ENCODE peak calls at places on chromosomes 13 and 19, in ten cellular contexts. One of them, this sample, is unnamed. For H3K4me1, the result is how much of the 10 kb centered on the place peaks cover.

GRCh38 chr19:17205237-17206140 is 9.7 kb upstream of the USE1 start:
- DNase-seq in BE2C: peak
- DNase-seq in heart right ventricle: peak
- DNase-seq in OCI-LY7: peak
- DNase-seq in left ventricle myocardium inferior: peak
- DNase-seq in adrenal gland: peak
- DNase-seq in lung: peak
- DNase-seq in aorta: no peak
- DNase-seq in psoas muscle: peak
- DNase-seq in CD8-positive, alpha-beta memory T cell: peak
- DNase-seq in this sample: peak

GRCh38 chr19:48635966-48636858 is 967 bp downstream of the DBP start:
- DNase-seq in aorta: no peak
- DNase-seq in left ventricle myocardium inferior: no peak
- DNase-seq in OCI-LY7: no peak
- DNase-seq in BE2C: no peak
- DNase-seq in heart right ventricle: peak
- DNase-seq in adrenal gland: peak
- DNase-seq in psoas muscle: peak
- DNase-seq in CD8-positive, alpha-beta memory T cell: no peak
- DNase-seq in lung: no peak
- DNase-seq in this sample: no peak

GRCh38 chr19:54115071-54116063 is at the start of the genes PRPF31 and TFPT:
- DNase-seq in CD8-positive, alpha-beta memory T cell: peak
- DNase-seq in BE2C: peak
- DNase-seq in left ventricle myocardium inferior: peak
- DNase-seq in adrenal gland: peak
- DNase-seq in lung: peak
- DNase-seq in aorta: peak
- DNase-seq in OCI-LY7: peak
- DNase-seq in heart right ventricle: peak
- DNase-seq in psoas muscle: peak
- DNase-seq in this sample: peak

GRCh38 chr13:40492511-40492910 is 173.9 kb downstream of the FOXO1 start:
- DNase-seq in lung: no peak
- DNase-seq in aorta: no peak
- DNase-seq in heart right ventricle: peak
- DNase-seq in CD8-positive, alpha-beta memory T cell: no peak
- DNase-seq in psoas muscle: no peak
- DNase-seq in adrenal gland: no peak
- DNase-seq in BE2C: no peak
- DNase-seq in left ventricle myocardium inferior: peak
- DNase-seq in OCI-LY7: no peak
- DNase-seq in this sample: no peak

GRCh38 chr13:33263484-33263883 is 22.1 kb downstream of the STARD13 start:
- DNase-seq in left ventricle myocardium inferior: no peak
- DNase-seq in psoas muscle: no peak
- DNase-seq in aorta: no peak
- DNase-seq in lung: no peak
- DNase-seq in OCI-LY7: no peak
- DNase-seq in BE2C: no peak
- DNase-seq in heart right ventricle: no peak
- DNase-seq in adrenal gland: no peak
- DNase-seq in CD8-positive, alpha-beta memory T cell: no peak
- DNase-seq in this sample: no peak

GRCh38 chr13:111174377-111174776 is 59.3 kb downstream of the ARHGEF7 start:
- DNase-seq in lung: no peak
- DNase-seq in CD8-positive, alpha-beta memory T cell: no peak
- DNase-seq in psoas muscle: no peak
- DNase-seq in OCI-LY7: no peak
- DNase-seq in BE2C: no peak
- DNase-seq in aorta: no peak
- DNase-seq in heart right ventricle: no peak
- DNase-seq in left ventricle myocardium inferior: no peak
- DNase-seq in adrenal gland: no peak
- DNase-seq in this sample: no peak

GRCh38 chr19:6693056-6693471 is 23.1 kb upstream of the TNFSF14 start:
- DNase-seq in aorta: peak
- DNase-seq in psoas muscle: no peak
- DNase-seq in adrenal gland: no peak
- DNase-seq in left ventricle myocardium inferior: no peak
- DNase-seq in lung: no peak
- DNase-seq in OCI-LY7: no peak
- DNase-seq in CD8-positive, alpha-beta memory T cell: no peak
- DNase-seq in BE2C: no peak
- DNase-seq in heart right ventricle: no peak
- DNase-seq in this sample: no peak

GRCh38 chr13:98222816-98223215 is 45.7 kb upstream of the RNF113B start:
- DNase-seq in BE2C: no peak
- DNase-seq in lung: no peak
- DNase-seq in heart right ventricle: no peak
- DNase-seq in OCI-LY7: no peak
- DNase-seq in aorta: no peak
- DNase-seq in psoas muscle: no peak
- DNase-seq in adrenal gland: no peak
- DNase-seq in CD8-positive, alpha-beta memory T cell: no peak
- DNase-seq in left ventricle myocardium inferior: no peak
- DNase-seq in this sample: no peak

GRCh38 chr19:53101518-53101917 is 1.7 kb downstream of the ZNF160 start:
- DNase-seq in BE2C: no peak
- DNase-seq in aorta: no peak
- DNase-seq in CD8-positive, alpha-beta memory T cell: no peak
- DNase-seq in left ventricle myocardium inferior: no peak
- DNase-seq in adrenal gland: no peak
- DNase-seq in psoas muscle: no peak
- DNase-seq in heart right ventricle: no peak
- DNase-seq in lung: no peak
- DNase-seq in OCI-LY7: peak
- DNase-seq in this sample: no peak

GRCh38 chr13:64332048-64332447 is 2898.1 kb downstream of the PCDH9 start:
- DNase-seq in CD8-positive, alpha-beta memory T cell: no peak
- DNase-seq in left ventricle myocardium inferior: no peak
- DNase-seq in heart right ventricle: no peak
- DNase-seq in BE2C: peak
- DNase-seq in lung: no peak
- DNase-seq in aorta: no peak
- DNase-seq in psoas muscle: no peak
- DNase-seq in adrenal gland: no peak
- DNase-seq in OCI-LY7: no peak
- DNase-seq in this sample: no peak

GRCh38 chr13:32538234-32538620 is 368 bp downstream of the N4BP2L2 start:
- DNase-seq in lung: peak
- DNase-seq in heart right ventricle: peak
- DNase-seq in BE2C: no peak
- DNase-seq in aorta: peak
- DNase-seq in adrenal gland: peak
- DNase-seq in psoas muscle: peak
- DNase-seq in left ventricle myocardium inferior: peak
- DNase-seq in OCI-LY7: no peak
- DNase-seq in CD8-positive, alpha-beta memory T cell: no peak
- DNase-seq in this sample: no peak

GRCh38 chr19:58474291-58474996 is 1.7 kb upstream of the ZNF446 start:
- DNase-seq in BE2C: no peak
- DNase-seq in heart right ventricle: no peak
- DNase-seq in lung: no peak
- DNase-seq in left ventricle myocardium inferior: no peak
- DNase-seq in OCI-LY7: no peak
- DNase-seq in psoas muscle: no peak
- DNase-seq in CD8-positive, alpha-beta memory T cell: no peak
- DNase-seq in adrenal gland: no peak
- DNase-seq in aorta: no peak
- DNase-seq in this sample: no peak

GRCh38 chr19:52566121-52566520 is 4.0 kb upstream of the ZNF701 start:
- DNase-seq in heart right ventricle: no peak
- DNase-seq in BE2C: no peak
- DNase-seq in OCI-LY7: no peak
- DNase-seq in psoas muscle: no peak
- DNase-seq in CD8-positive, alpha-beta memory T cell: no peak
- DNase-seq in lung: no peak
- DNase-seq in adrenal gland: no peak
- DNase-seq in left ventricle myocardium inferior: no peak
- DNase-seq in aorta: no peak
- DNase-seq in this sample: no peak

GRCh38 chr13:101785858-101786257 is 333.4 kb downstream of the ITGBL1 start:
- DNase-seq in left ventricle myocardium inferior: peak
- DNase-seq in adrenal gland: peak
- DNase-seq in aorta: no peak
- DNase-seq in lung: no peak
- DNase-seq in BE2C: peak
- DNase-seq in psoas muscle: no peak
- DNase-seq in CD8-positive, alpha-beta memory T cell: no peak
- DNase-seq in heart right ventricle: peak
- DNase-seq in OCI-LY7: peak
- DNase-seq in this sample: no peak

GRCh38 chr19:14366529-14366928 is 14.7 kb upstream of the ADGRE5 start:
- DNase-seq in BE2C: peak
- DNase-seq in lung: peak
- DNase-seq in OCI-LY7: peak
- DNase-seq in aorta: peak
- DNase-seq in psoas muscle: peak
- DNase-seq in CD8-positive, alpha-beta memory T cell: peak
- DNase-seq in adrenal gland: no peak
- DNase-seq in left ventricle myocardium inferior: peak
- DNase-seq in heart right ventricle: peak
- DNase-seq in this sample: peak
- H3K4me1 ChIP-seq in BE2C: under half
- H3K4me1 ChIP-seq in lung: under half
- H3K4me1 ChIP-seq in OCI-LY7: half or more
- H3K4me1 ChIP-seq in aorta: under half
- H3K4me1 ChIP-seq in psoas muscle: under half
- H3K4me1 ChIP-seq in CD8-positive, alpha-beta memory T cell: half or more
- H3K4me1 ChIP-seq in adrenal gland: under half
- H3K4me1 ChIP-seq in left ventricle myocardium inferior: under half
- H3K4me1 ChIP-seq in heart right ventricle: under half
- H3K4me1 ChIP-seq in this sample: half or more

DNA sequence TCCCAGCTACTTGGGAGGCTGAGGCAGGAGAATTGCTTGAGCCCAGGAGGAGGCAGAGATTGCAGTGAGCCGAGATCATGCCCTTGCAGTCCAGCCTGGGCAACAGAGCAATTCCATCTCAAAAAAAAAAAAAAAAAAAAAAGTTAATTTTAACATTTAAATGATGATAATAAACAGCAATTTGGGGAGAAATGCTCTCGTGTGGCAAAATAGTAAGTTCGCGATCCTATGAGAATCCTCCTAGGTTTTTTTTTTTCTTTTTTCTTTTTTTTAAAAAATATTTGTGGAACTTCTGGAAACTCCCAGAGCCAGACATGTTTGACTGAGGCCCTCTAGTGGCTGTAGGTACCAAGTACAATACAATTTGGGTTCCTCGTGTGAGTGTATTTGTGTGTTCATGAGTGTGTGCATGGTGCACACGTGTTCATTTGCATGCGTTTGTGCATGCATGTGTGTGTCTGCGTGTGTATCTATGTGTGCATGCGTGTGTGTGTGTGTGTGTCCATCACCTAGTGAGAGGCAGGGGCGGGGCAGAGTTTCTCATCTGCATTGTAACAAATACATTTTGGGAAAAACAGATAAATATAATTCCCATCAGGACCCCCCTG is 31.2 kb downstream of the TMPRSS9 start:
- DNase-seq in OCI-LY7: peak
- DNase-seq in left ventricle myocardium inferior: no peak
- DNase-seq in heart right ventricle: peak
- DNase-seq in aorta: no peak
- DNase-seq in adrenal gland: peak
- DNase-seq in BE2C: no peak
- DNase-seq in lung: no peak
- DNase-seq in CD8-positive, alpha-beta memory T cell: no peak
- DNase-seq in psoas muscle: no peak
- DNase-seq in this sample: peak
- H3K4me1 ChIP-seq in OCI-LY7: under half
- H3K4me1 ChIP-seq in left ventricle myocardium inferior: under half
- H3K4me1 ChIP-seq in heart right ventricle: under half
- H3K4me1 ChIP-seq in aorta: under half
- H3K4me1 ChIP-seq in adrenal gland: under half
- H3K4me1 ChIP-seq in BE2C: under half
- H3K4me1 ChIP-seq in lung: under half
- H3K4me1 ChIP-seq in CD8-positive, alpha-beta memory T cell: under half
- H3K4me1 ChIP-seq in psoas muscle: under half
- H3K4me1 ChIP-seq in this sample: under half

DNA sequence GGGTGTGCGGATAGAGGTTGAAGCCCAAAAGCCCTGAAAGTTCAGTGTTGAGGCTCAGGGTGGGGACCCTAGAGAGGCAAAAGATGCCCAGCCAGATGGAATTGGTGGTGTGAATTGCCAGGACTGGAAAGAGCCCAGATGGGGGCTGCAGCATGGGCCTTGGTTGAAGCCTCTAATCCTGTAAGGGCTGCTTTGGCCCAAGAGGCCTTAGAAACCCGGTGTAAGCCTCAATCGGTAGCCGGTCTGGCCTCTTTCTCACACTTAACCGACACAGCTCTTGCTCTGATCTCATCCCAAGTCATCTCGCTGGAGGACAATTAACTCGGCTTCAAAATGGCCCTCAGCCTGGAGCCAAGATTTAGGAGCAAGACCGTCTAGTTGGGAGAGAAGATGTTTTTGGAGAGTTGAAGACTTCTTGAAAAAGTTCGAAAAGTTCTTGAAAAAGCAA is 2.0 kb downstream of the TPM4 start:
- DNase-seq in psoas muscle: no peak
- DNase-seq in heart right ventricle: peak
- DNase-seq in lung: no peak
- DNase-seq in left ventricle myocardium inferior: no peak
- DNase-seq in CD8-positive, alpha-beta memory T cell: no peak
- DNase-seq in BE2C: peak
- DNase-seq in aorta: peak
- DNase-seq in adrenal gland: no peak
- DNase-seq in OCI-LY7: peak
- DNase-seq in this sample: no peak
- H3K4me1 ChIP-seq in psoas muscle: under half
- H3K4me1 ChIP-seq in heart right ventricle: half or more
- H3K4me1 ChIP-seq in lung: under half
- H3K4me1 ChIP-seq in left ventricle myocardium inferior: half or more
- H3K4me1 ChIP-seq in CD8-positive, alpha-beta memory T cell: half or more
- H3K4me1 ChIP-seq in BE2C: under half
- H3K4me1 ChIP-seq in aorta: under half
- H3K4me1 ChIP-seq in adrenal gland: under half
- H3K4me1 ChIP-seq in OCI-LY7: half or more
- H3K4me1 ChIP-seq in this sample: half or more

GRCh38 chr19:1070576-1070930 is 3.6 kb downstream of the ARHGAP45 start:
- DNase-seq in heart right ventricle: no peak
- DNase-seq in lung: no peak
- DNase-seq in aorta: no peak
- DNase-seq in adrenal gland: no peak
- DNase-seq in CD8-positive, alpha-beta memory T cell: no peak
- DNase-seq in OCI-LY7: no peak
- DNase-seq in psoas muscle: peak
- DNase-seq in left ventricle myocardium inferior: no peak
- DNase-seq in BE2C: no peak
- DNase-seq in this sample: no peak
- H3K4me1 ChIP-seq in heart right ventricle: under half
- H3K4me1 ChIP-seq in lung: under half
- H3K4me1 ChIP-seq in aorta: under half
- H3K4me1 ChIP-seq in adrenal gland: under half
- H3K4me1 ChIP-seq in CD8-positive, alpha-beta memory T cell: half or more
- H3K4me1 ChIP-seq in OCI-LY7: half or more
- H3K4me1 ChIP-seq in psoas muscle: under half
- H3K4me1 ChIP-seq in left ventricle myocardium inferior: half or more
- H3K4me1 ChIP-seq in BE2C: under half
- H3K4me1 ChIP-seq in this sample: half or more

GRCh38 chr13:46377554-46377953 is 9.5 kb downstream of the RUBCNL start:
- DNase-seq in psoas muscle: no peak
- DNase-seq in heart right ventricle: no peak
- DNase-seq in aorta: no peak
- DNase-seq in lung: no peak
- DNase-seq in CD8-positive, alpha-beta memory T cell: no peak
- DNase-seq in adrenal gland: no peak
- DNase-seq in BE2C: no peak
- DNase-seq in left ventricle myocardium inferior: no peak
- DNase-seq in OCI-LY7: peak
- DNase-seq in this sample: no peak
- H3K4me1 ChIP-seq in psoas muscle: under half
- H3K4me1 ChIP-seq in heart right ventricle: under half
- H3K4me1 ChIP-seq in aorta: under half
- H3K4me1 ChIP-seq in lung: under half
- H3K4me1 ChIP-seq in CD8-positive, alpha-beta memory T cell: under half
- H3K4me1 ChIP-seq in adrenal gland: under half
- H3K4me1 ChIP-seq in BE2C: under half
- H3K4me1 ChIP-seq in left ventricle myocardium inferior: under half
- H3K4me1 ChIP-seq in OCI-LY7: half or more
- H3K4me1 ChIP-seq in this sample: under half

This sample was measured in CD8-positive, alpha-beta T cell.